ENCODE peak calls at places on chromosomes 16 and 17, in six cellular contexts. B is upper lobe of right lung; F is body of pancreas; N is activated naive CD4-positive, alpha-beta T cell treated with anti-CD3 and anti-CD28 coated beads for 36 hours; W is naive thymus-derived CD8-positive, alpha-beta T cell; Y is hepatic stellate cell. V is an unnamed sample.

GRCh38 chr16:81276323-81276722 is 37.8 kb downstream of the BCO1 start:
- DNase-seq in B (no peak), Y (no peak), W (no peak), N (no peak), F (no peak), V (no peak)

GRCh38 chr16:50719401-50720337 is 22.2 kb upstream of the CYLD start:
- DNase-seq in B (no peak), N (peak), W (no peak), F (peak), Y (no peak), V (no peak)

GRCh38 chr16:11497851-11498289 is 88.8 kb downstream of the LITAF start:
- DNase-seq in B (no peak), Y (peak), N (no peak), F (no peak), W (no peak), V (no peak)

GRCh38 chr16:5526826-5527225 is 429.2 kb upstream of the EEF2KMT start:
- DNase-seq in N (no peak), B (no peak), W (no peak), F (no peak), Y (no peak), V (no peak)

GRCh38 chr16:78478267-78478821 is 378.9 kb downstream of the WWOX start:
- DNase-seq in B (no peak), Y (no peak), W (no peak), N (peak), F (no peak), V (no peak)

GRCh38 chr16:61791465-61791864 is 244.8 kb downstream of the CDH8 start:
- DNase-seq in Y (no peak), B (no peak), F (no peak), W (no peak), N (no peak), V (no peak)

GRCh38 chr17:28635506-28635905 is 9.5 kb downstream of the BLTP2 start:
- DNase-seq in B (no peak), Y (no peak), W (no peak), F (no peak), N (no peak), V (no peak)

GRCh38 chr16:55257971-55258613 is 65.9 kb upstream of the IRX6 start:
- DNase-seq in W (no peak), Y (peak), N (peak), F (peak), B (peak), V (peak)

GRCh38 chr16:1533443-1533951 is at the start of gene TMEM204:
- DNase-seq in Y (peak), F (peak), W (peak), B (peak), N (peak), V (peak)

GRCh38 chr17:48830840-48831548 is at the start of gene CALCOCO2:
- DNase-seq in B (peak), N (peak), W (peak), Y (peak), F (peak), V (peak)

GRCh38 chr16:23893976-23894375 is 58.2 kb downstream of the PRKCB start:
- DNase-seq in F (no peak), N (no peak), Y (no peak), B (no peak), W (no peak), V (no peak)

GRCh38 chr17:39450847-39451581 is at the start of gene MED1:
- DNase-seq in Y (peak), F (peak), B (peak), N (peak), W (peak), V (peak)

GRCh38 chr16:1989826-1990335 is at the start of gene SYNGR3:
- DNase-seq in W (no peak), B (no peak), F (no peak), Y (no peak), N (no peak), V (peak)

GRCh38 chr16:1082952-1083675 is 10.6 kb downstream of the SSTR5 start:
- DNase-seq in W (no peak), F (no peak), N (no peak), Y (no peak), B (no peak), V (no peak)

GRCh38 chr17:78840780-78841611 is at the start of gene USP36:
- DNase-seq in W (peak), Y (peak), N (peak), F (peak), B (peak), V (peak)

GRCh38 chr17:20203761-20204263 is 194.7 kb downstream of the SPECC1 start:
- DNase-seq in F (no peak), Y (no peak), N (no peak), W (no peak), B (no peak), V (no peak)

GRCh38 chr17:79741751-79742588 is 11.2 kb downstream of the ENPP7 start:
- DNase-seq in N (peak), B (peak), W (peak), F (peak), Y (peak), V (peak)

GRCh38 chr16:85056211-85056748 is 28.7 kb downstream of the KIAA0513 start:
- DNase-seq in W (no peak), B (no peak), Y (peak), F (no peak), N (peak), V (peak)

GRCh38 chr17:8841844-8842243 is 25.6 kb downstream of the PIK3R6 start:
- DNase-seq in N (no peak), W (no peak), B (no peak), Y (no peak), F (no peak), V (no peak)

GRCh38 chr16:82694239-82694874 is 67.6 kb downstream of the CDH13 start:
- DNase-seq in W (no peak), B (no peak), F (no peak), N (no peak), Y (peak), V (no peak)

GRCh38 chr17:41724476-41725030 is 9.9 kb downstream of the HAP1 start:
- DNase-seq in N (no peak), W (no peak), Y (no peak), B (no peak), F (peak), V (no peak)

GRCh38 chr17:42669705-42670198 is 7.0 kb downstream of the PLEKHH3 start:
- DNase-seq in Y (no peak), F (no peak), B (no peak), N (no peak), W (no peak), V (no peak)

GRCh38 chr17:29693751-29694150 is 71.0 kb upstream of the CORO6 start:
- DNase-seq in W (no peak), F (no peak), N (no peak), Y (no peak), B (no peak), V (no peak)

GRCh38 chr16:82313754-82314153 is 143.7 kb upstream of the MPHOSPH6 start:
- DNase-seq in F (no peak), W (no peak), B (no peak), Y (no peak), N (no peak), V (no peak)

GRCh38 chr16:15567823-15568222 is 75.1 kb downstream of the MARF1 start:
- DNase-seq in N (no peak), F (no peak), B (no peak), Y (no peak), W (no peak), V (no peak)

GRCh38 chr17:77602062-77602746 is 356.3 kb upstream of the TNRC6C start:
- DNase-seq in N (no peak), B (peak), Y (peak), F (no peak), W (no peak), V (no peak)

GRCh38 chr17:36128411-36128978 is 24.9 kb downstream of the CCL4 start:
- DNase-seq in B (no peak), N (no peak), Y (no peak), F (no peak), W (no peak), V (no peak)

GRCh38 chr16:87734644-87735043 is 31.1 kb downstream of the KLHDC4 start:
- DNase-seq in Y (no peak), N (no peak), F (no peak), B (no peak), W (no peak), V (no peak)

GRCh38 chr16:3819741-3820724 is 60.5 kb downstream of the CREBBP start:
- DNase-seq in W (peak), F (peak), Y (peak), B (no peak), N (no peak), V (peak)

V was measured in activated CD4-positive, alpha-beta T cell treated with anti-CD3 and anti-CD28 coated beads, Interleukin-2, amount 10 ng/mL, durations not matched to agents 24 days and 14 days.